ENCODE peak calls at places on chromosomes 4 and X, in four cellular contexts. H is A549, I is K562, J is HepG2. D is an unnamed sample.

GRCh38 chr4:39205476-39205875 is 23.1 kb downstream of the WDR19 start:
- DNase-seq in H (no peak), J (no peak), I (no peak), D (no peak)

GRCh38 chrX:51440365-51440764 is 56.0 kb downstream of the NUDT11 start:
- DNase-seq in H (no peak), I (no peak), J (no peak), D (no peak)

GRCh38 chrX:123230798-123231197 is 46.7 kb downstream of the GRIA3 start:
- DNase-seq in J (no peak), H (no peak), I (no peak), D (no peak)

GRCh38 chrX:352582-353314 is 34.0 kb downstream of the PPP2R3B start:
- DNase-seq in J (no peak), H (no peak), I (no peak), D (no peak)

GRCh38 chrX:56764975-56765791 is 36.1 kb downstream of the NBDY start:
- DNase-seq in J (no peak), I (no peak), H (no peak), D (no peak)

GRCh38 chrX:9260603-9261002 is 204.3 kb upstream of the TBL1X start:
- DNase-seq in J (no peak), I (no peak), H (no peak), D (no peak)

GRCh38 chr4:109703664-109704351 is 563 bp upstream of the CASP6 start:
- DNase-seq in H (no peak), I (no peak), J (no peak), D (peak)

GRCh38 chr4:174681723-174682300 is 147.2 kb downstream of the GLRA3 start:
- DNase-seq in J (no peak), H (peak), I (peak), D (no peak)

GRCh38 chrX:76153221-76153620 is 19.6 kb upstream of the PBDC1 start:
- DNase-seq in I (no peak), J (no peak), H (no peak), D (no peak)

GRCh38 chrX:16873106-16873505 is 2.9 kb upstream of the RBBP7 start:
- DNase-seq in J (no peak), H (no peak), I (no peak), D (no peak)

GRCh38 chr4:38013461-38014366 is 53.5 kb downstream of the PTTG2 start:
- DNase-seq in J (no peak), I (no peak), H (no peak), D (no peak)

GRCh38 chrX:30822068-30822671 is 66.9 kb downstream of the TAB3 start:
- DNase-seq in H (no peak), I (no peak), J (peak), D (peak)

GRCh38 chr4:147477439-147477838 is 3.5 kb upstream of the EDNRA start:
- DNase-seq in H (no peak), I (no peak), J (no peak), D (no peak)

GRCh38 chrX:129772796-129773431 is 6.8 kb upstream of the SASH3 start:
- DNase-seq in J (no peak), H (no peak), I (no peak), D (peak)

GRCh38 chr4:105002278-105002677 is 144.4 kb upstream of the TET2 start:
- DNase-seq in I (no peak), H (no peak), J (no peak), D (no peak)

DNA sequence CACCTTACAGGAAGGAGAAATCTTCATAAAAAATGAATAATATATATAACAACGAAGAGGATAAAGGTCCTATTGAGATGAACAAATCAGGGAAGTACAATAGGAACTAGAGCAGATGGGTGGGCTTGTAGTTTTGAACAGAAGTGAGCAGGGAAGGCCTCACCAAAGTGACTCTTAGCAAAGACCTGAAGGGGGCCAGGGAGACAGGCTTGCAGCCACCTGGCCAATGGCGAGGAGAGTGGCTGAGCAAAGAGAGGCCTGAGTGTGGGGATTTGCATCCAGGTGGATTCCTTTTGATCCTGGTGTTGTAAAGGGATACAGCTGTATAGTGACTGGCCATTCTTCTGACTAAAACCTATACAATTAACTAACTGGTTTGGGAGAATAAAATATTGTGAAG is 354.1 kb downstream of the CAMK2D start:
- DNase-seq in J (no peak), H (no peak), I (no peak), D (no peak)
- TF ChIP-seq CHD4 in J (no peak), H (no peak), I (no peak), D (no peak)

DNA sequence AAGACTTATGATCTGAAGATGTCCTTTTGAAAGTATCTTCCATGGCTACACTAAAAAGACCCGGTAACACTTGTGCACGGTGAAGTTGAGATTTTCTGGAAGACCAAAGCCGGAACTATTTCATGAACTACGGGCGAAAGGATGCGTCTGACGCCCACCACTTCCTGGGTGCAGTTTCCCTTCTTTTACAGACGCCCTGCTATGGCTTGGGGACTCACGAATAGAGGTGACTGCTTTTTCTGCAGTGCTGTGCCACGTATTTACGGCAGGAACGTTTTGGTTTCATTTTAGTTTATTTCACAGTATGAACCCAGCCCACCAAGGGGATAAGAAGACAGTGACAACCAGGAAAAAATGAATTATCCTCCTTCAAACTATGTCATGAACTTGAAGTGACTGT is 180.4 kb downstream of the AFAP1 start:
- DNase-seq in I (no peak), H (no peak), J (no peak), D (no peak)
- TF ChIP-seq CHD4 in I (no peak), H (no peak), J (no peak), D (no peak)

GRCh38 chrX:133297284-133297683 is 79.1 kb upstream of the TFDP3 start:
- DNase-seq in I (no peak), H (no peak), J (no peak), D (no peak)
- TF ChIP-seq CHD4 in I (no peak), H (no peak), J (no peak), D (no peak)

DNA sequence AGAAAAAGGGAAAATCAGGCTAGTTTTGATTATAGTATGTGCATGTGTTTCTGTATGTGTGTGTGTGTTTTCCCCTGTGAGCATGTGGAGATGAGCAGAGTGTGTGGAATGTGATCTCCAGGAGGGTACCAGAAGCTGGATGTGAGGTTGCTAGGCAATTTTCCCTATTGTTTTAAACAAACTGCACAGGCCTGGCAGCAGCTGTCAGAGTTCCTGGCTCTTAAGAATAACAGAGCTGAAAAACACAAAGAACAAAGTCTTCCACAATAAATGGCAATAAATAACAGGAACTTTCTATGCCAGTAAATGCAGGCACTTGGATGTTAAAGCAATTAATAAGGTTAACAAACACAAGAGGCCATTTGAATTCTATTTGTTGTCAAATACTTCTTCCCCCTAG is 344.6 kb upstream of the CTSO start:
- DNase-seq in I (no peak), J (no peak), H (peak), D (no peak)
- TF ChIP-seq CHD4 in I (no peak), J (no peak), H (no peak), D (no peak)

DNA sequence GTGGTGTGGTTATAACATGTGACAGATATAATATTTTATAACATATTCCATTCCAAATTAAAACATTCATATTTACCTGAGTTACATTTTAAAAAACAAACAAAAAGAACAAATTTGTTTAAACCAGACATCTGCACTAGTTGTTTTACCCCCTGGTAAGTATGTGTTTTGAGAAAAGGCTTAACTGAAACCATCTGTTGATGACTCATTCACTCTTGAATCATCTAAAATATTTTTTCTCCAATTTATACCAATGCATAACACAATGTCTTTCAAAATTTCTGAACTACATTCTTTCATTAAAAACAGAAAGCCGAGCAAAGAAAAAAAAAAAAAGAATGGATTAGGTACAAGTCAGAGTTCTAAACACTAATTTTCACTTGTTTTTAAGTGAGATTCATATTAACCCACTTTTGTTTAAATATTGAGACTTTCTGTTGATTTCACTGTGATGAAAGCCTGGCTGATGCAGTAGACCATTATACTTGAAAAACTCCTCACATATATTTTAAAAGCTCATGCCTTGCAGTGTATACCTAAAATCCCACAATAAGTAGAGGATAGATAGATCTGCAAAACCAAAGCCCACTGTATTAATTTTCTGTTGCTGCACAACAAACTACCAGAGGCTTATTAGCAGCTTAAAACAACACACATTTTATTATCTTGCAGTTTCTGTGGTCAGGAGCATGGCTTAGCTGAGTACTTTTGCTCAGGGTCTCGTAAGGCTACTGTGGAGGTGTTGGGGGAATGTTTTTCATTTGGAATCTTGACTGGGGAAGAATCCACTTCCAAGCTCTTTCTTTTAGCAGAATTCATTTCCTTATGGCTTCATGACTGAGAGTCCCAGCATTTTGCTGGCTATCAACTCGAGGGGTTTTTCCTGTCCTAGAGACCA is 221.5 kb downstream of the PCDH18 start:
- DNase-seq in H (no peak), I (no peak), J (no peak), D (no peak)
- TF ChIP-seq CHD4 in H (no peak), I (no peak), J (no peak), D (no peak)